ENCODE peak calls at places on chromosomes 7 and 10, in six cellular contexts. R is T-helper 1 cell; M is cardiac fibroblast; J is natural killer cell; E is CD4-positive, alpha-beta T cell; X is left colon. O is an unnamed sample.

GRCh38 chr7:28292826-28293528 is 112.4 kb upstream of the JAZF1 start:
- DNase-seq in R (peak; percentile 61), M (no peak), J (no peak), E (no peak), X (no peak), O (no peak)

GRCh38 chr7:12865593-12865992 is 178.2 kb downstream of the ARL4A start:
- DNase-seq in R (no peak), M (no peak), J (no peak), E (no peak), X (no peak), O (no peak)

GRCh38 chr7:116582806-116583444 is 58.1 kb downstream of the CAV1 start:
- DNase-seq in R (no peak), M (peak; percentile 94), J (no peak), E (no peak), X (no peak), O (no peak)

GRCh38 chr10:79406683-79407396 is 38.6 kb downstream of the ZCCHC24 start:
- DNase-seq in R (no peak), M (no peak), J (no peak), E (no peak), X (peak; percentile 30), O (no peak)

GRCh38 chr10:68192113-68192512 is 39.8 kb downstream of the ATOH7 start:
- DNase-seq in R (no peak), M (peak; percentile 14), J (no peak), E (no peak), X (no peak), O (no peak)

GRCh38 chr7:77475181-77475580 is 59.0 kb upstream of the GSAP start:
- DNase-seq in R (no peak), M (no peak), J (no peak), E (no peak), X (no peak), O (no peak)

GRCh38 chr10:29941476-29941875 is 117.9 kb downstream of the JCAD start:
- DNase-seq in R (no peak), M (no peak), J (no peak), E (no peak), X (no peak), O (no peak)

GRCh38 chr7:98368721-98369120 is 32.2 kb downstream of the BAIAP2L1 start:
- DNase-seq in R (no peak), M (no peak), J (no peak), E (no peak), X (no peak), O (no peak)

GRCh38 chr10:48804740-48805182 is 120.1 kb downstream of the WDFY4 start:
- DNase-seq in R (no peak), M (no peak), J (no peak), E (peak; percentile 15), X (no peak), O (peak; percentile 53)